ENCODE peak calls at places on chromosomes 16 and 17, in six cellular contexts. One of them, this sample, is unnamed.
A peak's percentile ranks its signal among the peaks of the same experiment; 100 is the strongest.

GRCh38 chr17:21286066-21286770 is 1.7 kb downstream of the MAP2K3 start:
- ATAC-seq in heart left ventricle: peak; percentile 45
- ATAC-seq in lower lobe of right lung: peak; percentile 72
- ATAC-seq in IMR-90: peak; percentile 48
- ATAC-seq in left lung: peak; percentile 59
- ATAC-seq in upper lobe of left lung: peak; percentile 75
- ATAC-seq in this sample: peak; percentile 74

GRCh38 chr16:29148867-29149272 is 164.0 kb downstream of the LAT start:
- ATAC-seq in heart left ventricle: peak; percentile 82
- ATAC-seq in lower lobe of right lung: peak; percentile 55
- ATAC-seq in IMR-90: no peak
- ATAC-seq in left lung: peak; percentile 61
- ATAC-seq in upper lobe of left lung: peak; percentile 61
- ATAC-seq in this sample: no peak

GRCh38 chr17:39187152-39187830 is 10.2 kb downstream of the CACNB1 start:
- ATAC-seq in heart left ventricle: no peak
- ATAC-seq in lower lobe of right lung: no peak
- ATAC-seq in IMR-90: no peak
- ATAC-seq in left lung: no peak
- ATAC-seq in upper lobe of left lung: no peak
- ATAC-seq in this sample: no peak

GRCh38 chr17:75090871-75091854 is 3.4 kb downstream of the SLC16A5 start:
- ATAC-seq in heart left ventricle: no peak
- ATAC-seq in lower lobe of right lung: no peak
- ATAC-seq in IMR-90: no peak
- ATAC-seq in left lung: no peak
- ATAC-seq in upper lobe of left lung: no peak
- ATAC-seq in this sample: no peak

GRCh38 chr17:81164464-81165245 is 652 bp upstream of the PVALEF start:
- ATAC-seq in heart left ventricle: peak; percentile 51
- ATAC-seq in lower lobe of right lung: no peak
- ATAC-seq in IMR-90: no peak
- ATAC-seq in left lung: no peak
- ATAC-seq in upper lobe of left lung: no peak
- ATAC-seq in this sample: peak; percentile 34

GRCh38 chr16:11692651-11693050 is 24.4 kb downstream of the SNN start:
- ATAC-seq in heart left ventricle: peak; percentile 32
- ATAC-seq in lower lobe of right lung: peak; percentile 17
- ATAC-seq in IMR-90: no peak
- ATAC-seq in left lung: no peak
- ATAC-seq in upper lobe of left lung: no peak
- ATAC-seq in this sample: no peak

GRCh38 chr16:46916980-46917379 is 32.8 kb downstream of the GPT2 start:
- ATAC-seq in heart left ventricle: no peak
- ATAC-seq in lower lobe of right lung: no peak
- ATAC-seq in IMR-90: peak; percentile 44
- ATAC-seq in left lung: no peak
- ATAC-seq in upper lobe of left lung: no peak
- ATAC-seq in this sample: no peak

GRCh38 chr17:59707971-59708425 is 544 bp downstream of the VMP1 start:
- ATAC-seq in heart left ventricle: peak; percentile 15
- ATAC-seq in lower lobe of right lung: peak; percentile 3
- ATAC-seq in IMR-90: peak; percentile 9
- ATAC-seq in left lung: peak; percentile 15
- ATAC-seq in upper lobe of left lung: peak; percentile 22
- ATAC-seq in this sample: no peak

GRCh38 chr16:30946671-30947532 is 2.0 kb upstream of the ORAI3 start:
- ATAC-seq in heart left ventricle: no peak
- ATAC-seq in lower lobe of right lung: no peak
- ATAC-seq in IMR-90: no peak
- ATAC-seq in left lung: no peak
- ATAC-seq in upper lobe of left lung: no peak
- ATAC-seq in this sample: no peak

GRCh38 chr17:37079735-37080134 is 131.0 kb downstream of the AATF start:
- ATAC-seq in heart left ventricle: no peak
- ATAC-seq in lower lobe of right lung: no peak
- ATAC-seq in IMR-90: peak; percentile 48
- ATAC-seq in left lung: no peak
- ATAC-seq in upper lobe of left lung: no peak
- ATAC-seq in this sample: no peak

GRCh38 chr17:2412561-2413021 is 11.7 kb upstream of the MNT start:
- ATAC-seq in heart left ventricle: peak; percentile 82
- ATAC-seq in lower lobe of right lung: no peak
- ATAC-seq in IMR-90: peak; percentile 66
- ATAC-seq in left lung: no peak
- ATAC-seq in upper lobe of left lung: no peak
- ATAC-seq in this sample: peak; percentile 42

GRCh38 chr16:58684001-58684353 is 593 bp downstream of the SLC38A7 start:
- ATAC-seq in heart left ventricle: peak; percentile 71
- ATAC-seq in lower lobe of right lung: peak; percentile 33
- ATAC-seq in IMR-90: peak; percentile 27
- ATAC-seq in left lung: peak; percentile 58
- ATAC-seq in upper lobe of left lung: peak; percentile 59
- ATAC-seq in this sample: peak; percentile 19

GRCh38 chr16:12440233-12440530 is 363.5 kb downstream of the CPPED1 start:
- ATAC-seq in heart left ventricle: peak; percentile 34
- ATAC-seq in lower lobe of right lung: no peak
- ATAC-seq in IMR-90: peak; percentile 32
- ATAC-seq in left lung: no peak
- ATAC-seq in upper lobe of left lung: no peak
- ATAC-seq in this sample: no peak

GRCh38 chr16:23174622-23175021 is 7.9 kb upstream of the SCNN1G start:
- ATAC-seq in heart left ventricle: no peak
- ATAC-seq in lower lobe of right lung: no peak
- ATAC-seq in IMR-90: no peak
- ATAC-seq in left lung: no peak
- ATAC-seq in upper lobe of left lung: no peak
- ATAC-seq in this sample: no peak

GRCh38 chr16:12067714-12068401 is 91.3 kb downstream of the SNX29 start:
- ATAC-seq in heart left ventricle: peak; percentile 68
- ATAC-seq in lower lobe of right lung: peak; percentile 85
- ATAC-seq in IMR-90: peak; percentile 97
- ATAC-seq in left lung: peak; percentile 95
- ATAC-seq in upper lobe of left lung: peak; percentile 92
- ATAC-seq in this sample: peak; percentile 52

GRCh38 chr17:5035356-5035755 is at the start of gene SLC52A1:
- ATAC-seq in heart left ventricle: no peak
- ATAC-seq in lower lobe of right lung: peak; percentile 27
- ATAC-seq in IMR-90: no peak
- ATAC-seq in left lung: peak; percentile 61
- ATAC-seq in upper lobe of left lung: no peak
- ATAC-seq in this sample: no peak

GRCh38 chr17:50844117-50844700 is 8.8 kb downstream of the WFIKKN2 start:
- ATAC-seq in heart left ventricle: no peak
- ATAC-seq in lower lobe of right lung: no peak
- ATAC-seq in IMR-90: no peak
- ATAC-seq in left lung: no peak
- ATAC-seq in upper lobe of left lung: no peak
- ATAC-seq in this sample: no peak

GRCh38 chr16:81553080-81553813 is 108.6 kb downstream of the CMIP start:
- ATAC-seq in heart left ventricle: peak; percentile 48
- ATAC-seq in lower lobe of right lung: peak; percentile 60
- ATAC-seq in IMR-90: peak; percentile 16
- ATAC-seq in left lung: peak; percentile 13
- ATAC-seq in upper lobe of left lung: no peak
- ATAC-seq in this sample: peak; percentile 23

GRCh38 chr16:87443031-87443430 is 49.8 kb downstream of the ZCCHC14 start:
- ATAC-seq in heart left ventricle: no peak
- ATAC-seq in lower lobe of right lung: no peak
- ATAC-seq in IMR-90: no peak
- ATAC-seq in left lung: no peak
- ATAC-seq in upper lobe of left lung: no peak
- ATAC-seq in this sample: no peak
- H3K27ac ChIP-seq in heart left ventricle: no peak overlapping the region
- H3K27ac ChIP-seq in lower lobe of right lung: no peak overlapping the region
- H3K27ac ChIP-seq in IMR-90: no peak overlapping the region
- H3K27ac ChIP-seq in left lung: no peak overlapping the region
- H3K27ac ChIP-seq in upper lobe of left lung: no peak overlapping the region
- H3K27ac ChIP-seq in this sample: no peak overlapping the region

GRCh38 chr17:82356028-82356427 is 3.0 kb upstream of the TEX19 start:
- ATAC-seq in heart left ventricle: no peak
- ATAC-seq in lower lobe of right lung: peak; percentile 87
- ATAC-seq in IMR-90: no peak
- ATAC-seq in left lung: peak; percentile 74
- ATAC-seq in upper lobe of left lung: peak; percentile 18
- ATAC-seq in this sample: no peak

GRCh38 chr17:82354804-82355308 is 4.2 kb upstream of the TEX19 start:
- ATAC-seq in heart left ventricle: no peak
- ATAC-seq in lower lobe of right lung: no peak
- ATAC-seq in IMR-90: no peak
- ATAC-seq in left lung: no peak
- ATAC-seq in upper lobe of left lung: no peak
- ATAC-seq in this sample: no peak

GRCh38 chr17:82358467-82359350 is at the start of gene TEX19:
- ATAC-seq in heart left ventricle: no peak
- ATAC-seq in lower lobe of right lung: no peak
- ATAC-seq in IMR-90: no peak
- ATAC-seq in left lung: no peak
- ATAC-seq in upper lobe of left lung: no peak
- ATAC-seq in this sample: no peak

GRCh38 chr17:82357394-82357793 is 1.7 kb upstream of the TEX19 start:
- ATAC-seq in heart left ventricle: no peak
- ATAC-seq in lower lobe of right lung: peak; percentile 3
- ATAC-seq in IMR-90: no peak
- ATAC-seq in left lung: no peak
- ATAC-seq in upper lobe of left lung: no peak
- ATAC-seq in this sample: no peak

DNA sequence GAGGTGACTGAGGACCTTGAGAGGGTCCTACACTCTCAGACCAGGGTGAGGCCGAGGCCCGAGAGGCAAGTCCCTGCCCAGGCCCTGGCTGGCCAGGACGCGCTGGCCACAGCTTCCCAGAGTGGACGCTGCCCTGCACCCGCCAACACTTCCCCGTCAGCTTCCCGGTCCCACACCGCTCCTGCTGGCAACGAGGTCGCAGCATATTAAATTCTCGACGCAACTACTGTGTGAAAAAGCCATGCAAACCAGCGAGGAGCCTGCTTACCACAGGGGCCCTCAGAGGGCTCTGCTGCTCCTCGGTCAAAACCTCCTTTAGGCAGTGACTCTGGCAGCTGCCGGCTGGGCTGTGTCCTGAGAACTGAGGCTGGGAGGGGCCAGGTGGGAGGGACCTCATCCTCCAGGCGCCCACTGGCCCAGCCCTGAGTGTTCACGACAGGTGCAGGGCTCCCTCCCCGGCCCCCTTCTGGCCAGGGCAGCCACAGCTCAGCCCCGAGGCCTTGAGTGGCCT is 2.1 kb upstream of the TEX19 start:
- ATAC-seq in heart left ventricle: no peak
- ATAC-seq in lower lobe of right lung: peak; percentile 86
- ATAC-seq in IMR-90: no peak
- ATAC-seq in left lung: peak; percentile 66
- ATAC-seq in upper lobe of left lung: peak; percentile 39
- ATAC-seq in this sample: no peak
- H3K27ac ChIP-seq in heart left ventricle: no peak overlapping the region
- H3K27ac ChIP-seq in lower lobe of right lung: peak overlapping the region; percentile 67
- H3K27ac ChIP-seq in IMR-90: no peak overlapping the region
- H3K27ac ChIP-seq in left lung: no peak overlapping the region
- H3K27ac ChIP-seq in upper lobe of left lung: peak overlapping the region; percentile 56
- H3K27ac ChIP-seq in this sample: no peak overlapping the region

DNA sequence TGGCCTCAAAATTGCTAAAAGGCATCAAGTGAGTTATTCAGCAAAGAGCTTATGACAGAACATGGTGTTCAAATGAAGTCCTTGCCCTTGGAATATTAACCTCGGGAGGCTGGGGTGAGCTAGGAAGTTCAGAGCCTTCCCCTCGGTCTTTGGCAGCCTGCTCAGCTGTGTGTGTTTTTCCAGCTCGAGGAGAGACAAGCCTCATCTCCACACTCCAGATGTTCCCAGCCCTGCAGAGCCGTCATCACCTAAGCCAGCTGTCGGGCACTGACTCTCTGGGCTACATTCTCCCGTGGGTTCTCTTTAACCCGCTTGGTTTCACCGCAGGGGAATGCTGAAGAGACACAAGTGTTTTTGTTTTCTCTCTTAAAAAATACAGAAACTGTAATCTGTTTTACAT is 47.1 kb downstream of the IRX3 start:
- ATAC-seq in heart left ventricle: peak; percentile 61
- ATAC-seq in lower lobe of right lung: peak; percentile 32
- ATAC-seq in IMR-90: no peak
- ATAC-seq in left lung: no peak
- ATAC-seq in upper lobe of left lung: peak; percentile 69
- ATAC-seq in this sample: peak; percentile 31
- H3K27ac ChIP-seq in heart left ventricle: no peak overlapping the region
- H3K27ac ChIP-seq in lower lobe of right lung: no peak overlapping the region
- H3K27ac ChIP-seq in IMR-90: no peak overlapping the region
- H3K27ac ChIP-seq in left lung: no peak overlapping the region
- H3K27ac ChIP-seq in upper lobe of left lung: no peak overlapping the region
- H3K27ac ChIP-seq in this sample: no peak overlapping the region

GRCh38 chr16:52271088-52271487 is 275.9 kb downstream of the TOX3 start:
- ATAC-seq in heart left ventricle: no peak
- ATAC-seq in lower lobe of right lung: no peak
- ATAC-seq in IMR-90: no peak
- ATAC-seq in left lung: no peak
- ATAC-seq in upper lobe of left lung: no peak
- ATAC-seq in this sample: no peak

GRCh38 chr16:52265446-52265861 is 281.5 kb downstream of the TOX3 start:
- ATAC-seq in heart left ventricle: no peak
- ATAC-seq in lower lobe of right lung: no peak
- ATAC-seq in IMR-90: no peak
- ATAC-seq in left lung: no peak
- ATAC-seq in upper lobe of left lung: no peak
- ATAC-seq in this sample: no peak
- H3K27ac ChIP-seq in heart left ventricle: no peak overlapping the region
- H3K27ac ChIP-seq in lower lobe of right lung: no peak overlapping the region
- H3K27ac ChIP-seq in IMR-90: no peak overlapping the region
- H3K27ac ChIP-seq in left lung: no peak overlapping the region
- H3K27ac ChIP-seq in upper lobe of left lung: no peak overlapping the region
- H3K27ac ChIP-seq in this sample: no peak overlapping the region

DNA sequence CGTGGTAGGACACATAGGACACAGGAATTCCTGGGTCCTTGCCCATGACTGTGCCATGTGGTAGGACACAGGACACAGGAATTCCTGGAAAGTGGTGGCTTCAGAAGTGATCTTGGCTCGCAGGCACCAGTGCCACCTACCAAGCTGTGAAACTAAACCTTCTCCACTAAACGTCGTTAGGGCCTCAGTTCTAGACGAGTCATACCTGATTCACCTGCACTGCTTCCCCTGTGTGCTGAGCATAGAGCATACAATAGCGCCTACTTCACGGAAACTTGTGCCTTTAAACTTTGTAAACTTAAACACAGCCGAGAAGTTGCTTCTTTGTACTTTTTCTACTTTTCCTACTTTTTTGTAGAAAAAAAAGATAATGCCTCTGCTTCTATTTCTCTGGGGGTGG is 4.8 kb downstream of the SOX8 start:
- ATAC-seq in heart left ventricle: no peak
- ATAC-seq in lower lobe of right lung: no peak
- ATAC-seq in IMR-90: no peak
- ATAC-seq in left lung: no peak
- ATAC-seq in upper lobe of left lung: no peak
- ATAC-seq in this sample: no peak
- H3K27ac ChIP-seq in heart left ventricle: no peak overlapping the region
- H3K27ac ChIP-seq in lower lobe of right lung: no peak overlapping the region
- H3K27ac ChIP-seq in IMR-90: no peak overlapping the region
- H3K27ac ChIP-seq in left lung: no peak overlapping the region
- H3K27ac ChIP-seq in upper lobe of left lung: no peak overlapping the region
- H3K27ac ChIP-seq in this sample: no peak overlapping the region

This sample was measured in gastroesophageal sphincter.